ENCODE peak calls at places on chromosomes 11 and 22, in six cellular contexts. Y, N, T, L, A and D are unnamed samples.

GRCh38 chr11:72232260-72233055 is 7.9 kb downstream of the INPPL1 start:
- DNase-seq in Y (no peak), N (no peak), T (no peak), L (no peak), A (no peak), D (no peak)

GRCh38 chr11:12189543-12190235 is 79.3 kb downstream of the MICAL2 start:
- DNase-seq in Y (no peak), N (no peak), T (no peak), L (no peak), A (no peak), D (no peak)

GRCh38 chr11:25566298-25567200 is 765.4 kb upstream of the ANO3 start:
- DNase-seq in Y (peak; percentile 4), N (peak; percentile 6), T (no peak), L (no peak), A (no peak), D (no peak)

GRCh38 chr11:13328276-13328675 is 50.7 kb downstream of the BMAL1 start:
- DNase-seq in Y (no peak), N (no peak), T (no peak), L (peak; percentile 77), A (no peak), D (no peak)

GRCh38 chr11:128407962-128408361 is 179.4 kb downstream of the ETS1 start:
- DNase-seq in Y (peak; percentile 68), N (peak; percentile 58), T (peak; percentile 45), L (no peak), A (no peak), D (peak; percentile 31)

GRCh38 chr11:2758751-2759150 is 59.0 kb upstream of the KCNQ1OT1 start:
- DNase-seq in Y (no peak), N (no peak), T (no peak), L (no peak), A (no peak), D (no peak)

GRCh38 chr11:60985991-60986915 is 14.8 kb downstream of the CD6 start:
- DNase-seq in Y (peak; percentile 64), N (no peak), T (peak; percentile 17), L (no peak), A (peak; percentile 39), D (no peak)

GRCh38 chr11:34151166-34151565 is 45.7 kb downstream of the NAT10 start:
- DNase-seq in Y (no peak), N (no peak), T (no peak), L (no peak), A (no peak), D (no peak)

GRCh38 chr11:398826-399225 is 4.8 kb downstream of the PKP3 start:
- DNase-seq in Y (peak; percentile 21), N (no peak), T (no peak), L (no peak), A (peak; percentile 63), D (no peak)

GRCh38 chr11:85967457-85967856 is 101.4 kb downstream of the PICALM start:
- DNase-seq in Y (no peak), N (no peak), T (no peak), L (no peak), A (no peak), D (no peak)

GRCh38 chr11:68632802-68633201 is 51.5 kb upstream of the GAL start:
- DNase-seq in Y (peak; percentile 77), N (peak; percentile 43), T (peak; percentile 26), L (peak; percentile 89), A (peak; percentile 68), D (peak; percentile 51)

GRCh38 chr11:47857485-47858168 is 9.5 kb upstream of the NUP160 start:
- DNase-seq in Y (no peak), N (no peak), T (no peak), L (no peak), A (no peak), D (no peak)

GRCh38 chr11:15901790-15902189 is 454.6 kb downstream of the SOX6 start:
- DNase-seq in Y (no peak), N (no peak), T (no peak), L (no peak), A (no peak), D (no peak)

GRCh38 chr11:17571431-17572358 is 24.6 kb downstream of the OTOG start:
- DNase-seq in Y (no peak), N (no peak), T (no peak), L (no peak), A (no peak), D (no peak)

GRCh38 chr22:50569896-50570535 is 7.3 kb upstream of the SYCE3 start:
- DNase-seq in Y (no peak), N (no peak), T (no peak), L (no peak), A (no peak), D (no peak)

GRCh38 chr11:96098511-96099241 is 174.8 kb upstream of the MTMR2 start:
- DNase-seq in Y (peak; percentile 60), N (no peak), T (no peak), L (peak; percentile 59), A (no peak), D (no peak)

GRCh38 chr11:1740786-1741530 is 9.4 kb downstream of the IFITM10 start:
- DNase-seq in Y (no peak), N (no peak), T (no peak), L (no peak), A (no peak), D (no peak)

GRCh38 chr11:130070829-130071205 is 1.1 kb downstream of the APLP2 start:
- DNase-seq in Y (peak; percentile 32), N (no peak), T (no peak), L (peak; percentile 73), A (peak; percentile 51), D (peak; percentile 40)

GRCh38 chr11:128039140-128040021 is 548.0 kb downstream of the ETS1 start:
- DNase-seq in Y (peak; percentile 88), N (peak; percentile 77), T (no peak), L (no peak), A (no peak), D (peak; percentile 93)

GRCh38 chr11:110092577-110093406 is at the start of gene ZC3H12C:
- DNase-seq in Y (peak; percentile 88), N (peak; percentile 87), T (no peak), L (peak; percentile 97), A (peak; percentile 93), D (peak; percentile 93)

GRCh38 chr11:10669258-10670033 is 24.1 kb downstream of the IRAG1 start:
- DNase-seq in Y (peak; percentile 45), N (peak; percentile 31), T (no peak), L (peak; percentile 74), A (no peak), D (peak; percentile 73)

GRCh38 chr11:16098827-16099226 is 257.5 kb downstream of the SOX6 start:
- DNase-seq in Y (no peak), N (no peak), T (no peak), L (no peak), A (no peak), D (no peak)

GRCh38 chr11:104001474-104001873 is 35.0 kb upstream of the DDI1 start:
- DNase-seq in Y (peak; percentile 43), N (peak; percentile 44), T (no peak), L (no peak), A (no peak), D (peak; percentile 10)

GRCh38 chr11:79042824-79043223 is 398.0 kb downstream of the TENM4 start:
- DNase-seq in Y (no peak), N (no peak), T (no peak), L (no peak), A (no peak), D (no peak)

GRCh38 chr22:19756288-19757128 is 4.1 kb upstream of the TBX1 start:
- DNase-seq in Y (peak; percentile 27), N (no peak), T (no peak), L (peak; percentile 64), A (peak; percentile 51), D (peak; percentile 58)

GRCh38 chr11:35715649-35716048 is 53.1 kb downstream of the TRIM44 start:
- DNase-seq in Y (no peak), N (no peak), T (no peak), L (no peak), A (no peak), D (no peak)

GRCh38 chr11:130522284-130522961 is 74.0 kb downstream of the ADAMTS15 start:
- DNase-seq in Y (peak; percentile 91), N (peak; percentile 81), T (peak; percentile 71), L (peak; percentile 91), A (peak; percentile 76), D (peak; percentile 96)

GRCh38 chr11:59154585-59154984 is 11.9 kb downstream of the FAM111A start:
- DNase-seq in Y (peak; percentile 7), N (no peak), T (no peak), L (no peak), A (peak; percentile 48), D (no peak)

GRCh38 chr11:34204396-34205279 is 99.2 kb downstream of the NAT10 start:
- DNase-seq in Y (peak; percentile 54), N (no peak), T (no peak), L (no peak), A (peak; percentile 76), D (no peak)

GRCh38 chr22:45504703-45505341 is 2.1 kb downstream of the FBLN1 start:
- DNase-seq in Y (peak; percentile 46), N (peak; percentile 43), T (peak; percentile 34), L (peak; percentile 79), A (no peak), D (peak; percentile 54)

GRCh38 chr11:35968386-35969088 is 24.7 kb downstream of the LDLRAD3 start:
- DNase-seq in Y (no peak), N (no peak), T (no peak), L (no peak), A (no peak), D (no peak)

GRCh38 chr11:114243461-114244372 is 52.5 kb upstream of the NNMT start:
- DNase-seq in Y (peak; percentile 24), N (no peak), T (no peak), L (peak; percentile 41), A (no peak), D (no peak)

GRCh38 chr11:16356751-16357365 is 512 bp upstream of the SOX6 start:
- DNase-seq in Y (no peak), N (no peak), T (no peak), L (no peak), A (no peak), D (no peak)